ENCODE peak calls at places on chromosomes 4 and X, in six cellular contexts. One of them, this sample, is unnamed.

GRCh38 chr4:169362607-169363006 is 91.9 kb upstream of the SH3RF1 start:
- DNase-seq in left ventricle myocardium inferior: no peak
- DNase-seq in dorsolateral prefrontal cortex: no peak
- DNase-seq in psoas muscle: no peak
- DNase-seq in PC-3: no peak
- DNase-seq in transverse colon: no peak
- DNase-seq in this sample: no peak

GRCh38 chrX:48883729-48884128 is 13.8 kb downstream of the TIMM17B start:
- DNase-seq in left ventricle myocardium inferior: no peak
- DNase-seq in transverse colon: no peak
- DNase-seq in PC-3: peak; percentile 14
- DNase-seq in psoas muscle: no peak
- DNase-seq in dorsolateral prefrontal cortex: no peak
- DNase-seq in this sample: no peak

GRCh38 chr4:87010192-87010591 is 75.4 kb downstream of the AFF1 start:
- DNase-seq in psoas muscle: no peak
- DNase-seq in dorsolateral prefrontal cortex: no peak
- DNase-seq in PC-3: no peak
- DNase-seq in left ventricle myocardium inferior: no peak
- DNase-seq in transverse colon: no peak
- DNase-seq in this sample: no peak

GRCh38 chr4:77669911-77670590 is 64.4 kb downstream of the CXCL13 start:
- DNase-seq in PC-3: no peak
- DNase-seq in transverse colon: no peak
- DNase-seq in left ventricle myocardium inferior: no peak
- DNase-seq in psoas muscle: no peak
- DNase-seq in dorsolateral prefrontal cortex: no peak
- DNase-seq in this sample: no peak

GRCh38 chr4:3227878-3228675 is 20.9 kb upstream of the MSANTD1 start:
- DNase-seq in psoas muscle: peak; percentile 13
- DNase-seq in left ventricle myocardium inferior: no peak
- DNase-seq in dorsolateral prefrontal cortex: peak; percentile 41
- DNase-seq in transverse colon: no peak
- DNase-seq in PC-3: no peak
- DNase-seq in this sample: no peak

GRCh38 chr4:150849016-150849415 is 166.1 kb downstream of the LRBA start:
- DNase-seq in PC-3: peak; percentile 75
- DNase-seq in transverse colon: no peak
- DNase-seq in dorsolateral prefrontal cortex: no peak
- DNase-seq in psoas muscle: no peak
- DNase-seq in left ventricle myocardium inferior: no peak
- DNase-seq in this sample: no peak

GRCh38 chr4:600166-600565 is 24.1 kb upstream of the TMEM271 start:
- DNase-seq in left ventricle myocardium inferior: no peak
- DNase-seq in PC-3: no peak
- DNase-seq in dorsolateral prefrontal cortex: no peak
- DNase-seq in psoas muscle: no peak
- DNase-seq in transverse colon: no peak
- DNase-seq in this sample: no peak

GRCh38 chrX:19709117-19709811 is 178.1 kb downstream of the SH3KBP1 start:
- DNase-seq in transverse colon: no peak
- DNase-seq in dorsolateral prefrontal cortex: no peak
- DNase-seq in psoas muscle: no peak
- DNase-seq in PC-3: no peak
- DNase-seq in left ventricle myocardium inferior: no peak
- DNase-seq in this sample: no peak

GRCh38 chr4:76547167-76547760 is 112.2 kb downstream of the SHROOM3 start:
- DNase-seq in dorsolateral prefrontal cortex: no peak
- DNase-seq in PC-3: no peak
- DNase-seq in transverse colon: no peak
- DNase-seq in psoas muscle: no peak
- DNase-seq in left ventricle myocardium inferior: no peak
- DNase-seq in this sample: no peak

GRCh38 chrX:149032449-149032848 is 472.7 kb downstream of the IDS start:
- DNase-seq in psoas muscle: no peak
- DNase-seq in left ventricle myocardium inferior: no peak
- DNase-seq in dorsolateral prefrontal cortex: no peak
- DNase-seq in PC-3: no peak
- DNase-seq in transverse colon: no peak
- DNase-seq in this sample: no peak

GRCh38 chr4:128068927-128069326 is 7.8 kb downstream of the LARP1B start:
- DNase-seq in PC-3: peak; percentile 53
- DNase-seq in dorsolateral prefrontal cortex: no peak
- DNase-seq in psoas muscle: no peak
- DNase-seq in transverse colon: no peak
- DNase-seq in left ventricle myocardium inferior: no peak
- DNase-seq in this sample: peak; percentile 28

GRCh38 chr4:101678180-101678579 is 112.3 kb upstream of the BANK1 start:
- DNase-seq in psoas muscle: no peak
- DNase-seq in PC-3: peak; percentile 51
- DNase-seq in transverse colon: no peak
- DNase-seq in left ventricle myocardium inferior: no peak
- DNase-seq in dorsolateral prefrontal cortex: no peak
- DNase-seq in this sample: no peak

GRCh38 chrX:114462266-114462665 is 121.6 kb upstream of the HTR2C start:
- DNase-seq in left ventricle myocardium inferior: no peak
- DNase-seq in psoas muscle: no peak
- DNase-seq in PC-3: no peak
- DNase-seq in dorsolateral prefrontal cortex: no peak
- DNase-seq in transverse colon: no peak
- DNase-seq in this sample: no peak

GRCh38 chr4:1356181-1356998 is 9.4 kb downstream of the UVSSA start:
- DNase-seq in psoas muscle: peak; percentile 64
- DNase-seq in transverse colon: peak; percentile 52
- DNase-seq in dorsolateral prefrontal cortex: peak; percentile 77
- DNase-seq in left ventricle myocardium inferior: peak; percentile 64
- DNase-seq in PC-3: peak; percentile 38
- DNase-seq in this sample: peak; percentile 78

GRCh38 chr4:14596904-14597303 is 405.4 kb upstream of the CPEB2 start:
- DNase-seq in psoas muscle: no peak
- DNase-seq in transverse colon: no peak
- DNase-seq in dorsolateral prefrontal cortex: no peak
- DNase-seq in left ventricle myocardium inferior: no peak
- DNase-seq in PC-3: peak; percentile 53
- DNase-seq in this sample: no peak

GRCh38 chr4:164446516-164446915 is 307.4 kb upstream of the SMIM31 start:
- DNase-seq in psoas muscle: no peak
- DNase-seq in transverse colon: no peak
- DNase-seq in PC-3: peak; percentile 57
- DNase-seq in left ventricle myocardium inferior: no peak
- DNase-seq in dorsolateral prefrontal cortex: no peak
- DNase-seq in this sample: no peak

GRCh38 chr4:160835789-160836188 is 1328.0 kb downstream of the FSTL5 start:
- DNase-seq in left ventricle myocardium inferior: no peak
- DNase-seq in dorsolateral prefrontal cortex: no peak
- DNase-seq in PC-3: peak; percentile 79
- DNase-seq in transverse colon: no peak
- DNase-seq in psoas muscle: no peak
- DNase-seq in this sample: no peak

GRCh38 chr4:127479031-127479622 is 153.6 kb upstream of the INTU start:
- DNase-seq in dorsolateral prefrontal cortex: no peak
- DNase-seq in psoas muscle: no peak
- DNase-seq in PC-3: peak; percentile 40
- DNase-seq in transverse colon: no peak
- DNase-seq in left ventricle myocardium inferior: no peak
- DNase-seq in this sample: no peak

GRCh38 chr4:137125011-137125410 is 407.3 kb downstream of the PCDH18 start:
- DNase-seq in dorsolateral prefrontal cortex: no peak
- DNase-seq in left ventricle myocardium inferior: no peak
- DNase-seq in PC-3: peak; percentile 62
- DNase-seq in transverse colon: no peak
- DNase-seq in psoas muscle: no peak
- DNase-seq in this sample: peak; percentile 13

GRCh38 chr4:101500742-101501141 is 153.4 kb upstream of the PPP3CA start:
- DNase-seq in psoas muscle: no peak
- DNase-seq in transverse colon: no peak
- DNase-seq in dorsolateral prefrontal cortex: no peak
- DNase-seq in PC-3: peak; percentile 83
- DNase-seq in left ventricle myocardium inferior: no peak
- DNase-seq in this sample: no peak

GRCh38 chr4:75924309-75924708 is 16.5 kb downstream of the NAAA start:
- DNase-seq in PC-3: no peak
- DNase-seq in transverse colon: no peak
- DNase-seq in left ventricle myocardium inferior: no peak
- DNase-seq in dorsolateral prefrontal cortex: no peak
- DNase-seq in psoas muscle: no peak
- DNase-seq in this sample: no peak

GRCh38 chr4:52841707-52842456 is 20.2 kb upstream of the RASL11B start:
- DNase-seq in left ventricle myocardium inferior: peak; percentile 26
- DNase-seq in dorsolateral prefrontal cortex: peak; percentile 50
- DNase-seq in psoas muscle: no peak
- DNase-seq in transverse colon: no peak
- DNase-seq in PC-3: no peak
- DNase-seq in this sample: peak; percentile 41

GRCh38 chrX:23742174-23742692 is 843 bp downstream of the ACOT9 start:
- DNase-seq in psoas muscle: peak; percentile 33
- DNase-seq in dorsolateral prefrontal cortex: no peak
- DNase-seq in left ventricle myocardium inferior: no peak
- DNase-seq in transverse colon: peak; percentile 31
- DNase-seq in PC-3: peak; percentile 64
- DNase-seq in this sample: peak; percentile 33

GRCh38 chr4:107999932-108000539 is 10.3 kb downstream of the HADH start:
- DNase-seq in PC-3: no peak
- DNase-seq in dorsolateral prefrontal cortex: no peak
- DNase-seq in transverse colon: no peak
- DNase-seq in left ventricle myocardium inferior: no peak
- DNase-seq in psoas muscle: no peak
- DNase-seq in this sample: no peak

DNA sequence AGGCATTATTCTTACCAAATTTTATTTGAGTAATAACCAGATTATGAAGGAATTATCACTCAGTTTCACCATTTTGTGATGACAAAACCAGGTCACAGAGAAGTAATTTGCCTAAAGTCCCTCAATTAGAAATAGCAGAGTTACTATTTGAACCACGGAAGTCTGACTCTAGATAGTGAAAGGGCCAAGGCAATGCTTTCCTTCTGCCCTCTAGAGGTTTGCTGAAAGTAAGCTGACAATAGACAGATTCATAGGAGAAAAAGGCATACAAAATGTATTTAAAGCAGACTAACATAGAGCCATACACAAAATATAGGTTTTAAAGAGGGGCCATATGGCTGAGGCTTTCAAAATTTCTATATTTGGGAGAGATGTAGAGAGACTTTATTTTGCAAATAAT is 43.1 kb downstream of the CXXC4 start:
- DNase-seq in psoas muscle: no peak
- DNase-seq in dorsolateral prefrontal cortex: no peak
- DNase-seq in PC-3: no peak
- DNase-seq in left ventricle myocardium inferior: no peak
- DNase-seq in transverse colon: no peak
- DNase-seq in this sample: no peak
- TF ChIP-seq CTCF in psoas muscle: peak; percentile 14
- TF ChIP-seq CTCF in dorsolateral prefrontal cortex: peak; percentile 39
- TF ChIP-seq CTCF in PC-3: peak; percentile 43
- TF ChIP-seq CTCF in left ventricle myocardium inferior: peak; percentile 59
- TF ChIP-seq CTCF in transverse colon: peak; percentile 35
- TF ChIP-seq CTCF in this sample: no peak

DNA sequence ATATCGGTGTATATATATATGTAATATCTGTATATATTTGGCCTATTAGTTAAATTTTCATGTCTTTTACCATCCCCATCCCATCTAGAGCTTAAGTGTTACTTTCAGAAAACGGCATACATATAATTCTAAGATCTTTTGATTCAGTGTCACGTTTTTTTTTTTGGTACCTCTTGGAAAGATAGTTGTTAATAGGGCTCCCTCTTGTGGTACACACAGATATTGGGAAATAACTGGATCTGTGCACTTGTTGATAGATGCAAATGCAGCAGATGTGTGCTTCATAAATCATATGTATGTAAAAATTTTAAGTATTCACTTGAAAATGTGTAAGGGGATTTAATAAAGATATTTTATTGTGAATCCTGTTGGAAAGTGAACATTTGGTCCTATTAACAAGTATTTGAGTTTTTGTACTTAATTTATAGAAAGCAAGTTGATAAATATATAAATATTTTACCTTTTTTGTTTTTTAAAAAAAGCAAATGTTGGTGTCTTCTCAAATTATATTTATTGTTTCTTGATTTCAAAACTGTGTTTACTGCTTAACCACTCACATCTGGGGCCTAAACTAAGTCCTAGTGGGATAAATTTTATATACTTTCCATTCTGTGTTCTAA is 74.7 kb downstream of the PAQR3 start:
- DNase-seq in PC-3: peak; percentile 78
- DNase-seq in dorsolateral prefrontal cortex: no peak
- DNase-seq in left ventricle myocardium inferior: no peak
- DNase-seq in transverse colon: no peak
- DNase-seq in psoas muscle: no peak
- DNase-seq in this sample: peak; percentile 35
- TF ChIP-seq CTCF in PC-3: peak; percentile 68
- TF ChIP-seq CTCF in dorsolateral prefrontal cortex: peak; percentile 76
- TF ChIP-seq CTCF in left ventricle myocardium inferior: peak; percentile 87
- TF ChIP-seq CTCF in transverse colon: peak; percentile 80
- TF ChIP-seq CTCF in psoas muscle: peak; percentile 86
- TF ChIP-seq CTCF in this sample: peak; percentile 91

GRCh38 chr4:13103382-13104015 is 380.6 kb downstream of the RAB28 start:
- DNase-seq in PC-3: no peak
- DNase-seq in dorsolateral prefrontal cortex: no peak
- DNase-seq in left ventricle myocardium inferior: no peak
- DNase-seq in transverse colon: no peak
- DNase-seq in psoas muscle: no peak
- DNase-seq in this sample: no peak

GRCh38 chr4:13109536-13109935 is 374.6 kb downstream of the RAB28 start:
- DNase-seq in PC-3: no peak
- DNase-seq in transverse colon: no peak
- DNase-seq in dorsolateral prefrontal cortex: no peak
- DNase-seq in psoas muscle: no peak
- DNase-seq in left ventricle myocardium inferior: no peak
- DNase-seq in this sample: no peak

GRCh38 chr4:13112030-13112429 is 372.1 kb downstream of the RAB28 start:
- DNase-seq in dorsolateral prefrontal cortex: no peak
- DNase-seq in transverse colon: no peak
- DNase-seq in PC-3: no peak
- DNase-seq in left ventricle myocardium inferior: no peak
- DNase-seq in psoas muscle: no peak
- DNase-seq in this sample: no peak

GRCh38 chr4:13102344-13102743 is 381.8 kb downstream of the RAB28 start:
- DNase-seq in dorsolateral prefrontal cortex: no peak
- DNase-seq in psoas muscle: no peak
- DNase-seq in PC-3: no peak
- DNase-seq in transverse colon: no peak
- DNase-seq in left ventricle myocardium inferior: no peak
- DNase-seq in this sample: no peak

DNA sequence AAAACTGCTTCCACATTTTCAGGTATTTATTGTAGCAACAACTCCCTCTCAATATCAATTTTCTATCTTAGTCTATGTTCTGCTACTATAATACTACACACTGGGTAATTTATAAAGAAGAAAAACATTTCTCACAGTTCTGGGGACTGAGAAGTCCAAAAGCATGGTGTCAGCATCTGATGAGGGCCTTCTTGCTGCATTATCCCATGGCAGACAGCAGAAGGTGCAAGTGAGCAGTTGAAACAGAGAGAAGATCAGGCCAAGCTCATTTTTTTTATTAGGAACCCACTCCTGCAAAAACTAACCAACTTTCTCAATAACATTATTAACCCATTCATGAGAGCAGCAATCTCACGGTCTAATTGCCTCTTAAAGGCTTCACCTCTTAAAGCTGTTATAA is 376.0 kb downstream of the RAB28 start:
- DNase-seq in left ventricle myocardium inferior: no peak
- DNase-seq in PC-3: no peak
- DNase-seq in transverse colon: no peak
- DNase-seq in dorsolateral prefrontal cortex: no peak
- DNase-seq in psoas muscle: no peak
- DNase-seq in this sample: no peak
- TF ChIP-seq CTCF in left ventricle myocardium inferior: no peak
- TF ChIP-seq CTCF in PC-3: peak; percentile 9
- TF ChIP-seq CTCF in transverse colon: no peak
- TF ChIP-seq CTCF in dorsolateral prefrontal cortex: no peak
- TF ChIP-seq CTCF in psoas muscle: no peak
- TF ChIP-seq CTCF in this sample: no peak

GRCh38 chr4:100302061-100303026 is 112.1 kb upstream of the DDIT4L start:
- DNase-seq in PC-3: no peak
- DNase-seq in left ventricle myocardium inferior: no peak
- DNase-seq in psoas muscle: peak; percentile 32
- DNase-seq in dorsolateral prefrontal cortex: no peak
- DNase-seq in transverse colon: no peak
- DNase-seq in this sample: no peak
- TF ChIP-seq CTCF in PC-3: no peak
- TF ChIP-seq CTCF in left ventricle myocardium inferior: no peak
- TF ChIP-seq CTCF in psoas muscle: no peak
- TF ChIP-seq CTCF in dorsolateral prefrontal cortex: no peak
- TF ChIP-seq CTCF in transverse colon: no peak
- TF ChIP-seq CTCF in this sample: no peak

This sample was measured in adrenal gland.